ENCODE peak calls at places on chromosomes 4 and X, in six cellular contexts. Q, K, V, W, A and Y are unnamed samples.

GRCh38 chr4:8311096-8312068 is 41.8 kb downstream of the HTRA3 start:
- DNase-seq in K (no peak), A (no peak), V (no peak), W (no peak), Q (no peak), Y (no peak)

GRCh38 chr4:161376275-161376674 is 787.5 kb downstream of the FSTL5 start:
- DNase-seq in A (no peak), K (no peak), W (no peak), Q (peak; percentile 50), V (no peak), Y (no peak)

GRCh38 chr4:164596927-164597326 is 157.0 kb upstream of the SMIM31 start:
- DNase-seq in V (no peak), K (no peak), Q (no peak), A (no peak), W (no peak), Y (no peak)

GRCh38 chr4:2977116-2978097 is 14.0 kb downstream of the GRK4 start:
- DNase-seq in V (no peak), A (no peak), Q (peak; percentile 72), W (no peak), K (no peak), Y (no peak)

GRCh38 chrX:106718709-106719108 is 7.8 kb upstream of the RNF128 start:
- DNase-seq in Q (no peak), K (no peak), W (no peak), A (peak; percentile 73), V (no peak), Y (no peak)

GRCh38 chr4:58515206-58515605 is 1405.0 kb upstream of the IGFBP7 start:
- DNase-seq in K (no peak), W (no peak), A (no peak), Q (no peak), V (no peak), Y (no peak)

GRCh38 chrX:119981286-119982070 is 37.9 kb upstream of the NKAP start:
- DNase-seq in Q (peak; percentile 28), K (no peak), A (no peak), V (peak; percentile 32), W (peak; percentile 37), Y (peak; percentile 15)

GRCh38 chr4:185803015-185803414 is 9.0 kb downstream of the SORBS2 start:
- DNase-seq in A (no peak), Q (peak; percentile 21), V (no peak), K (no peak), W (no peak), Y (no peak)

GRCh38 chr4:112075129-112075753 is 70.0 kb upstream of the FAM241A start:
- DNase-seq in K (peak; percentile 9), W (peak; percentile 72), Q (peak; percentile 67), A (peak; percentile 38), V (peak; percentile 57), Y (peak; percentile 36)

GRCh38 chr4:42104521-42104920 is 47.9 kb downstream of the BEND4 start:
- DNase-seq in V (no peak), A (no peak), Q (peak; percentile 79), K (no peak), W (peak; percentile 59), Y (no peak)

GRCh38 chrX:46117234-46117633 is 428.0 kb downstream of the ZNF674 start:
- DNase-seq in Q (no peak), W (no peak), A (no peak), K (no peak), V (no peak), Y (no peak)

GRCh38 chr4:182578402-182578801 is 335.2 kb downstream of the TENM3 start:
- DNase-seq in K (no peak), A (no peak), Q (peak; percentile 79), V (no peak), W (no peak), Y (no peak)

GRCh38 chr4:112147697-112148096 is 2.4 kb downstream of the FAM241A start:
- DNase-seq in A (no peak), W (no peak), K (no peak), V (no peak), Q (no peak), Y (no peak)